ENCODE peak calls at places on chromosomes 16 and 17, in seven cellular contexts. T is GM12878, D is A549, Q is HCT116, U is SK-N-SH, Y is H1, B is HepG2. S is an unnamed sample.

GRCh38 chr17:31058958-31059357 is 35.8 kb upstream of the NF1 start:
- DNase-seq in D (no peak), Y (no peak), B (no peak), T (no peak), Q (no peak), U (no peak), S (peak)

GRCh38 chr16:86725401-86725800 is 147.1 kb downstream of the FOXL1 start:
- DNase-seq in D (no peak), Y (no peak), T (no peak), U (no peak), B (no peak), Q (no peak), S (no peak)

GRCh38 chr16:55207679-55208294 is 116.2 kb upstream of the IRX6 start:
- DNase-seq in B (no peak), D (no peak), Q (no peak), Y (no peak), U (peak), T (no peak), S (no peak)

GRCh38 chr16:29805232-29806095 is 865 bp upstream of the MAZ start:
- DNase-seq in D (peak), T (peak), Y (peak), U (peak), Q (peak), B (peak), S (peak)

GRCh38 chr16:46822270-46822669 is 8.7 kb downstream of the C16orf87 start:
- DNase-seq in Y (no peak), D (no peak), T (peak), Q (no peak), B (no peak), U (no peak), S (no peak)

GRCh38 chr17:70896843-70897242 is 727.5 kb downstream of the KCNJ2 start:
- DNase-seq in D (no peak), U (no peak), B (no peak), T (no peak), Q (no peak), Y (no peak), S (no peak)

GRCh38 chr17:44734272-44734671 is 24.5 kb upstream of the ADAM11 start:
- DNase-seq in U (no peak), T (no peak), Y (no peak), B (no peak), Q (no peak), D (no peak), S (no peak)

GRCh38 chr17:48382989-48383388 is 47.0 kb downstream of the SKAP1 start:
- DNase-seq in Y (no peak), Q (no peak), T (no peak), D (no peak), B (no peak), U (no peak), S (no peak)

DNA sequence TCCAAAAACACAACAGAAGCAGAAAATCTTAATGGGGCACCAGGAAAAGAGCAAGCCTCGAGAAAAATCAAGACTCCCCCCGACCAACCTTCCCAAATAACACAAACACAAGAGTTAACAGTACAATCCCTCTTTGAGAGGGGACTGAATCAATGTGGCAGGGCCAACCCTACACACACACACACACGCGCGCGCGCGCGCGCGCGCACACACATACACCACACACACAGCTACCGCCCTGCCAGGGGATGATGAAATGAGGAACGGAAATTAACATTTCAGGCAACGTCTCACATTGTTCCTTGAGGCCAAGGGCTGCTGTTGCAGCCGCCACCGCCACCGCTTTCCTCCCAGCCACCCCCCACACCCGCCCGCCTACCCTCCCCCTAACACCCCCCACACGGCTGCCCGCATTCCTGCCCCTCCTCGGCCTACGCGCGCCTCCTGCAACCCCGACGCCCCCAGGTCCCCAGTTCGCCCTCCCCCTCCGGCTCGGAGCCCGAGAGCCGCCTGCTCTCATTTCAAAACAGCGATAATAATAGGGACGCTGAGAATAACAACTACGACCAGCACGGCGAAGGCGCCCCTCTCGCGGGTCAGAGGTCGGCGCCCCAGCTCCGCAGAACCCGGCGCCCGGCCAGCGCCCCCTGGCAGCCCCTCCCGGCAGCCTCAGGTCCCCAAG is 1.2 kb downstream of the ANKRD11 start:
- DNase-seq in T (peak), U (peak), B (peak), Y (peak), Q (peak), D (peak), S (peak)
- TF ChIP-seq MAX in T (peak), U (peak), B (peak), Y (peak), Q (no peak), D (peak), S (peak)

DNA sequence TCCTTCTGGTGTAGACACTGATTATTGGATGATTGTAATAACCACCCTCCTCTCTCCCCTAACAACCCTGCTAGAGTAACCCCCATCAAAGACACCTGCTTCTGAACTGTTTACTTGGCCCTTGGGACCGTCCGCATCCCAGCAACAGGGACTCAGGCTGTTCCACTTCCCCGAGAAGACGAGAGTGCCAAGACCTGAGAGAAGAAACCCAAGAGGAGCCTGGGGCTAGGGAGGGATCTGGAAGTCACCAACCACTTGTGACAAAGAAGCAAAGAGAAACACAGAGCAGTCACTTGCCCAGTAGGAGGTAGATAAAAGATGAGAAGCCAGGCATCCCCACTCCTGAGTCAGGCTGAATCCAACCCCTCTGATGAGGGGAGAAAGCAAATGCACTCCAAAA is 84.3 kb downstream of the CDH11 start:
- DNase-seq in B (no peak), T (no peak), Q (no peak), D (no peak), U (no peak), Y (no peak), S (no peak)
- H3K4me3 ChIP-seq in B (no peak), T (no peak), Q (no peak), D (no peak), U (no peak), Y (no peak), S (no peak)

GRCh38 chr17:35082073-35082657 is 18.7 kb upstream of the RFFL start:
- DNase-seq in D (no peak), T (no peak), U (peak), Y (no peak), Q (peak), B (peak), S (no peak)
- TF ChIP-seq MAX in D (peak), T (no peak), U (peak), Y (no peak), Q (peak), B (no peak), S (no peak)

GRCh38 chr17:76697702-76698465 is 12.9 kb downstream of the MXRA7 start:
- DNase-seq in B (no peak), D (no peak), T (no peak), U (peak), Q (no peak), Y (no peak), S (no peak)
- H3K4me3 ChIP-seq in B (no peak), D (no peak), T (no peak), U (no peak), Q (no peak), Y (no peak), S (no peak)